ENCODE peak calls at places on chromosomes 16 and 17, in seven cellular contexts. One of them, this sample, is unnamed.

GRCh38 chr17:1078831-1079561 is 82.1 kb downstream of the TIMM22 start:
- DNase-seq in kidney glomerular epithelial cell: no peak
- DNase-seq in pancreas: peak; percentile 58
- DNase-seq in heart left ventricle: peak; percentile 80
- DNase-seq in activated CD8-positive, alpha-beta memory T cell treated with anti-CD3 and anti-CD28 coated beads for 1 hour: no peak
- DNase-seq in amygdala: peak; percentile 28
- DNase-seq in CD8-positive, alpha-beta memory T cell: no peak
- DNase-seq in this sample: no peak

GRCh38 chr16:29729116-29729521 is 16.7 kb downstream of the C16orf54 start:
- DNase-seq in kidney glomerular epithelial cell: peak; percentile 45
- DNase-seq in pancreas: no peak
- DNase-seq in heart left ventricle: no peak
- DNase-seq in activated CD8-positive, alpha-beta memory T cell treated with anti-CD3 and anti-CD28 coated beads for 1 hour: no peak
- DNase-seq in amygdala: no peak
- DNase-seq in CD8-positive, alpha-beta memory T cell: no peak
- DNase-seq in this sample: no peak

GRCh38 chr16:84339766-84340165 is 28.6 kb upstream of the ATP2C2 start:
- DNase-seq in kidney glomerular epithelial cell: no peak
- DNase-seq in pancreas: peak; percentile 21
- DNase-seq in heart left ventricle: no peak
- DNase-seq in activated CD8-positive, alpha-beta memory T cell treated with anti-CD3 and anti-CD28 coated beads for 1 hour: no peak
- DNase-seq in amygdala: no peak
- DNase-seq in CD8-positive, alpha-beta memory T cell: no peak
- DNase-seq in this sample: no peak

GRCh38 chr16:81567987-81568748 is 123.6 kb downstream of the CMIP start:
- DNase-seq in kidney glomerular epithelial cell: peak; percentile 56
- DNase-seq in pancreas: no peak
- DNase-seq in heart left ventricle: peak; percentile 73
- DNase-seq in activated CD8-positive, alpha-beta memory T cell treated with anti-CD3 and anti-CD28 coated beads for 1 hour: no peak
- DNase-seq in amygdala: no peak
- DNase-seq in CD8-positive, alpha-beta memory T cell: no peak
- DNase-seq in this sample: no peak

GRCh38 chr16:75116081-75116910 is at the start of gene LDHD:
- DNase-seq in kidney glomerular epithelial cell: peak; percentile 10
- DNase-seq in pancreas: peak; percentile 97
- DNase-seq in heart left ventricle: peak; percentile 87
- DNase-seq in activated CD8-positive, alpha-beta memory T cell treated with anti-CD3 and anti-CD28 coated beads for 1 hour: no peak
- DNase-seq in amygdala: peak; percentile 92
- DNase-seq in CD8-positive, alpha-beta memory T cell: no peak
- DNase-seq in this sample: no peak

GRCh38 chr17:49438439-49438861 is 23.8 kb upstream of the PHB1 start:
- DNase-seq in kidney glomerular epithelial cell: no peak
- DNase-seq in pancreas: no peak
- DNase-seq in heart left ventricle: no peak
- DNase-seq in activated CD8-positive, alpha-beta memory T cell treated with anti-CD3 and anti-CD28 coated beads for 1 hour: no peak
- DNase-seq in amygdala: no peak
- DNase-seq in CD8-positive, alpha-beta memory T cell: no peak
- DNase-seq in this sample: no peak

GRCh38 chr16:75555213-75555706 is 792 bp downstream of the TMEM231 start:
- DNase-seq in kidney glomerular epithelial cell: peak; percentile 78
- DNase-seq in pancreas: peak; percentile 78
- DNase-seq in heart left ventricle: peak; percentile 88
- DNase-seq in activated CD8-positive, alpha-beta memory T cell treated with anti-CD3 and anti-CD28 coated beads for 1 hour: no peak
- DNase-seq in amygdala: peak; percentile 88
- DNase-seq in CD8-positive, alpha-beta memory T cell: no peak
- DNase-seq in this sample: peak; percentile 10

GRCh38 chr17:76725580-76726230 is 701 bp downstream of the JMJD6 start:
- DNase-seq in kidney glomerular epithelial cell: no peak
- DNase-seq in pancreas: peak; percentile 92
- DNase-seq in heart left ventricle: peak; percentile 89
- DNase-seq in activated CD8-positive, alpha-beta memory T cell treated with anti-CD3 and anti-CD28 coated beads for 1 hour: peak; percentile 50
- DNase-seq in amygdala: peak; percentile 34
- DNase-seq in CD8-positive, alpha-beta memory T cell: peak; percentile 63
- DNase-seq in this sample: peak; percentile 60

GRCh38 chr17:48791128-48792032 is 25.6 kb downstream of the TTLL6 start:
- DNase-seq in kidney glomerular epithelial cell: peak; percentile 37
- DNase-seq in pancreas: peak; percentile 62
- DNase-seq in heart left ventricle: peak; percentile 71
- DNase-seq in activated CD8-positive, alpha-beta memory T cell treated with anti-CD3 and anti-CD28 coated beads for 1 hour: peak; percentile 3
- DNase-seq in amygdala: peak; percentile 68
- DNase-seq in CD8-positive, alpha-beta memory T cell: no peak
- DNase-seq in this sample: no peak

GRCh38 chr17:81371910-81372760 is 23.1 kb upstream of the BAHCC1 start:
- DNase-seq in kidney glomerular epithelial cell: peak; percentile 0
- DNase-seq in pancreas: peak; percentile 78
- DNase-seq in heart left ventricle: peak; percentile 80
- DNase-seq in activated CD8-positive, alpha-beta memory T cell treated with anti-CD3 and anti-CD28 coated beads for 1 hour: no peak
- DNase-seq in amygdala: peak; percentile 71
- DNase-seq in CD8-positive, alpha-beta memory T cell: no peak
- DNase-seq in this sample: no peak

GRCh38 chr17:35537569-35538209 is at the start of gene SLFN12L:
- DNase-seq in kidney glomerular epithelial cell: no peak
- DNase-seq in pancreas: no peak
- DNase-seq in heart left ventricle: no peak
- DNase-seq in activated CD8-positive, alpha-beta memory T cell treated with anti-CD3 and anti-CD28 coated beads for 1 hour: no peak
- DNase-seq in amygdala: no peak
- DNase-seq in CD8-positive, alpha-beta memory T cell: no peak
- DNase-seq in this sample: no peak

GRCh38 chr16:24906199-24906808 is 60.5 kb downstream of the SLC5A11 start:
- DNase-seq in kidney glomerular epithelial cell: no peak
- DNase-seq in pancreas: no peak
- DNase-seq in heart left ventricle: no peak
- DNase-seq in activated CD8-positive, alpha-beta memory T cell treated with anti-CD3 and anti-CD28 coated beads for 1 hour: no peak
- DNase-seq in amygdala: no peak
- DNase-seq in CD8-positive, alpha-beta memory T cell: no peak
- DNase-seq in this sample: no peak

GRCh38 chr16:71226229-71227141 is 4.0 kb downstream of the HYDIN start:
- DNase-seq in kidney glomerular epithelial cell: no peak
- DNase-seq in pancreas: no peak
- DNase-seq in heart left ventricle: no peak
- DNase-seq in activated CD8-positive, alpha-beta memory T cell treated with anti-CD3 and anti-CD28 coated beads for 1 hour: no peak
- DNase-seq in amygdala: no peak
- DNase-seq in CD8-positive, alpha-beta memory T cell: no peak
- DNase-seq in this sample: no peak

GRCh38 chr17:17693253-17693954 is 12.1 kb downstream of the RAI1 start:
- DNase-seq in kidney glomerular epithelial cell: peak; percentile 40
- DNase-seq in pancreas: peak; percentile 90
- DNase-seq in heart left ventricle: peak; percentile 79
- DNase-seq in activated CD8-positive, alpha-beta memory T cell treated with anti-CD3 and anti-CD28 coated beads for 1 hour: no peak
- DNase-seq in amygdala: peak; percentile 70
- DNase-seq in CD8-positive, alpha-beta memory T cell: no peak
- DNase-seq in this sample: no peak

This sample was measured in CD4-positive, CD25-positive, alpha-beta regulatory T cell.